ENCODE peak calls at places on chromosome 9, in seven cellular contexts. H is H9, T is neuronal stem cell, Z is mesenchymal stem cell, B is mesendoderm, G is IMR-90, Y is H1. V is an unnamed sample.

GRCh38 chr9:136762221-136762691 is 2.1 kb downstream of the LCN15 start:
- DNase-seq in H (peak), Y (no peak), Z (no peak), G (no peak), B (no peak), T (no peak), V (no peak)

GRCh38 chr9:18675345-18675744 is 201.4 kb downstream of the ADAMTSL1 start:
- DNase-seq in G (peak), H (no peak), Z (no peak), B (no peak), T (no peak), Y (no peak), V (no peak)

GRCh38 chr9:126754436-126755324 is 50.2 kb upstream of the ZBTB43 start:
- DNase-seq in G (no peak), T (no peak), B (no peak), Z (no peak), Y (no peak), H (no peak), V (no peak)

GRCh38 chr9:136045595-136046554 is 49.2 kb downstream of the NACC2 start:
- DNase-seq in T (no peak), Y (no peak), G (peak), B (no peak), H (no peak), Z (no peak), V (no peak)

GRCh38 chr9:16721972-16722371 is 148.5 kb downstream of the BNC2 start:
- DNase-seq in Y (no peak), G (peak), T (no peak), Z (peak), B (no peak), H (no peak), V (peak)

GRCh38 chr9:36456480-36457115 is 56.5 kb upstream of the RNF38 start:
- DNase-seq in G (peak), T (no peak), H (no peak), Y (no peak), B (no peak), Z (peak), V (no peak)

GRCh38 chr9:90860826-90861225 is 59.2 kb downstream of the SYK start:
- DNase-seq in H (peak), G (no peak), B (no peak), Y (no peak), T (no peak), Z (no peak), V (no peak)

GRCh38 chr9:113482991-113483675 is 19.6 kb downstream of the RGS3 start:
- DNase-seq in T (no peak), Y (no peak), B (no peak), G (no peak), Z (no peak), H (peak), V (no peak)

GRCh38 chr9:127045148-127045547 is 77.3 kb downstream of the ANGPTL2 start:
- DNase-seq in G (no peak), T (no peak), H (no peak), Z (no peak), B (no peak), Y (no peak), V (no peak)

GRCh38 chr9:99213197-99213596 is 8.5 kb downstream of the ALG2 start:
- DNase-seq in G (no peak), B (no peak), T (no peak), Z (no peak), Y (no peak), H (no peak), V (no peak)

GRCh38 chr9:133839822-133840329 is 101.7 kb upstream of the SARDH start:
- DNase-seq in G (peak), Z (peak), T (no peak), Y (no peak), H (peak), B (peak), V (peak)

GRCh38 chr9:133057006-133057405 is 4.8 kb upstream of the CEL start:
- DNase-seq in B (no peak), Z (no peak), T (no peak), G (no peak), Y (no peak), H (no peak), V (no peak)

GRCh38 chr9:89554307-89554706 is 50.5 kb upstream of the GADD45G start:
- DNase-seq in T (no peak), B (no peak), Y (no peak), G (no peak), H (no peak), Z (no peak), V (no peak)

GRCh38 chr9:125428060-125428481 is 166.4 kb downstream of the GAPVD1 start:
- DNase-seq in G (no peak), Z (no peak), T (no peak), Y (no peak), H (no peak), B (peak), V (no peak)

GRCh38 chr9:32398207-32398606 is 13.8 kb downstream of the ACO1 start:
- DNase-seq in T (no peak), Y (no peak), B (no peak), H (no peak), G (peak), Z (peak), V (no peak)

GRCh38 chr9:89664010-89664409 is 59.2 kb downstream of the GADD45G start:
- DNase-seq in T (no peak), G (no peak), Z (no peak), B (no peak), H (no peak), Y (no peak), V (no peak)

GRCh38 chr9:69877852-69878507 is 57.4 kb downstream of the CFAP95 start:
- DNase-seq in Y (no peak), T (no peak), G (peak), Z (peak), B (peak), H (no peak), V (peak)

GRCh38 chr9:20636883-20637440 is 14.7 kb upstream of the MLLT3 start:
- DNase-seq in Y (no peak), T (no peak), Z (peak), G (peak), B (peak), H (peak), V (peak)

GRCh38 chr9:111052831-111053230 is 14.6 kb upstream of the LPAR1 start:
- DNase-seq in B (no peak), Z (peak), Y (no peak), G (peak), H (no peak), T (no peak), V (peak)

GRCh38 chr9:92291577-92291976 is 1.9 kb downstream of the IARS1 start:
- DNase-seq in B (peak), H (no peak), Y (no peak), T (no peak), G (no peak), Z (no peak), V (no peak)

GRCh38 chr9:70484232-70485130 is 70.0 kb upstream of the KLF9 start:
- DNase-seq in B (peak), T (peak), Z (peak), G (peak), H (peak), Y (peak), V (peak)

GRCh38 chr9:34652608-34653007 is 623 bp downstream of the IL11RA start:
- DNase-seq in B (no peak), G (no peak), H (no peak), Z (no peak), Y (no peak), T (no peak), V (no peak)

GRCh38 chr9:32378496-32378895 is 5.9 kb upstream of the ACO1 start:
- DNase-seq in T (peak), H (peak), G (peak), Y (no peak), B (peak), Z (peak), V (peak)

GRCh38 chr9:111588846-111589245 is 10.6 kb downstream of the PTGR1 start:
- DNase-seq in G (no peak), T (no peak), B (no peak), Y (no peak), Z (no peak), H (no peak), V (no peak)

GRCh38 chr9:101468116-101468515 is 32.5 kb upstream of the ALDOB start:
- DNase-seq in B (no peak), Y (no peak), Z (no peak), G (no peak), T (no peak), H (no peak), V (no peak)

GRCh38 chr9:137670391-137671195 is 51.8 kb downstream of the EHMT1 start:
- DNase-seq in Y (no peak), B (peak), G (no peak), T (peak), Z (no peak), H (peak), V (no peak)

GRCh38 chr9:93578844-93579243 is 2.5 kb downstream of the PHF2 start:
- DNase-seq in B (no peak), G (no peak), H (no peak), Y (no peak), T (no peak), Z (no peak), V (no peak)

GRCh38 chr9:35646583-35647265 is 4.0 kb downstream of the SIT1 start:
- DNase-seq in Y (no peak), H (peak), G (peak), Z (peak), T (peak), B (peak), V (peak)

GRCh38 chr9:109801484-109801883 is 21.5 kb downstream of the PALM2AKAP2 start:
- DNase-seq in H (no peak), B (no peak), T (no peak), Z (no peak), Y (no peak), G (no peak), V (no peak)

GRCh38 chr9:109797509-109797908 is 17.5 kb downstream of the PALM2AKAP2 start:
- DNase-seq in G (no peak), H (no peak), T (no peak), B (no peak), Z (no peak), Y (no peak), V (no peak)

GRCh38 chr9:109797006-109797405 is 17.0 kb downstream of the PALM2AKAP2 start:
- DNase-seq in H (no peak), G (no peak), B (no peak), T (no peak), Z (no peak), Y (no peak), V (no peak)

GRCh38 chr9:109799792-109800191 is 19.8 kb downstream of the PALM2AKAP2 start:
- DNase-seq in B (peak), T (no peak), H (no peak), Y (no peak), Z (peak), G (peak), V (no peak)

GRCh38 chr9:109799141-109799540 is 19.1 kb downstream of the PALM2AKAP2 start:
- DNase-seq in Y (no peak), G (no peak), T (no peak), H (no peak), Z (no peak), B (no peak), V (no peak)
- H3K18ac ChIP-seq in Y (no peak), G (peak), T (no peak), H (no peak), Z (peak), B (no peak), V (peak)

GRCh38 chr9:107484117-107484723 is 5.3 kb downstream of the KLF4 start:
- DNase-seq in B (peak), Y (no peak), T (peak), H (no peak), G (peak), Z (peak), V (peak)
- H2BK120ac ChIP-seq in B (no peak), Y (no peak), T (no peak), H (no peak), G (no peak), Z (no peak), V (no peak)

GRCh38 chr9:120650352-120650751 is 63.9 kb downstream of the MEGF9 start:
- DNase-seq in H (no peak), Y (no peak), T (no peak), Z (no peak), B (no peak), G (no peak), V (no peak)

GRCh38 chr9:120646943-120647342 is 67.0 kb upstream of the CDK5RAP2 start:
- DNase-seq in G (no peak), T (no peak), H (no peak), B (no peak), Y (no peak), Z (no peak), V (no peak)

GRCh38 chr9:120653762-120654161 is 60.5 kb downstream of the MEGF9 start:
- DNase-seq in Z (no peak), H (no peak), Y (no peak), T (no peak), G (no peak), B (no peak), V (no peak)

GRCh38 chr9:120652902-120653301 is 61.4 kb downstream of the MEGF9 start:
- DNase-seq in T (no peak), G (no peak), B (no peak), Z (no peak), Y (no peak), H (no peak), V (no peak)

GRCh38 chr9:120648581-120648980 is 65.7 kb downstream of the MEGF9 start:
- DNase-seq in Z (no peak), T (no peak), B (no peak), H (no peak), G (no peak), Y (no peak), V (no peak)
- H3K18ac ChIP-seq in Z (no peak), T (no peak), B (no peak), H (no peak), G (no peak), Y (no peak), V (no peak)

GRCh38 chr9:131801811-131802210 is 61.9 kb upstream of the RAPGEF1 start:
- DNase-seq in Z (no peak), Y (no peak), H (no peak), T (no peak), B (peak), G (no peak), V (no peak)
- H2BK120ac ChIP-seq in Z (no peak), Y (no peak), H (no peak), T (no peak), B (no peak), G (no peak), V (no peak)